ENCODE peak calls at places on chromosomes 6 and 20, in seven cellular contexts. B is SK-N-SH, N is K562, R is HCT116, M is H1, H is GM12878, W is HepG2. C is an unnamed sample. For H3K9me3, the result is how much of the 10 kb centered on the place peaks cover.

GRCh38 chr20:45359069-45359405 is 3.9 kb upstream of the SYS1 start:
- DNase-seq in B (no peak), N (no peak), R (no peak), M (no peak), H (no peak), W (no peak), C (no peak)

GRCh38 chr6:6565069-6565468 is 23.5 kb upstream of the LY86 start:
- DNase-seq in B (no peak), N (no peak), R (no peak), M (no peak), H (no peak), W (no peak), C (no peak)

GRCh38 chr6:46626228-46626909 is 26.2 kb downstream of the CYP39A1 start:
- DNase-seq in B (peak), N (no peak), R (peak), M (no peak), H (peak), W (peak), C (no peak)

GRCh38 chr6:81981812-81982211 is 229.3 kb upstream of the TENT5A start:
- DNase-seq in B (no peak), N (no peak), R (peak), M (no peak), H (no peak), W (no peak), C (no peak)

GRCh38 chr20:35008411-35009342 is 53.0 kb downstream of the MYH7B start:
- DNase-seq in B (no peak), N (no peak), R (no peak), M (no peak), H (no peak), W (no peak), C (no peak)

GRCh38 chr20:34111057-34111711 is 859 bp downstream of the EIF2S2 start:
- DNase-seq in B (peak), N (no peak), R (no peak), M (no peak), H (no peak), W (no peak), C (no peak)

GRCh38 chr6:137389150-137389664 is 105.0 kb downstream of the OLIG3 start:
- DNase-seq in B (no peak), N (no peak), R (no peak), M (no peak), H (peak), W (no peak), C (no peak)

GRCh38 chr6:87922947-87923330 is 124.7 kb upstream of the SPACA1 start:
- DNase-seq in B (peak), N (no peak), R (no peak), M (no peak), H (peak), W (no peak), C (no peak)

GRCh38 chr6:137949686-137950390 is 82.8 kb downstream of the TNFAIP3 start:
- DNase-seq in B (no peak), N (no peak), R (no peak), M (no peak), H (no peak), W (no peak), C (no peak)

GRCh38 chr6:41021832-41022231 is 17.2 kb downstream of the UNC5CL start:
- DNase-seq in B (peak), N (no peak), R (no peak), M (no peak), H (no peak), W (peak), C (no peak)

GRCh38 chr6:81614292-81614691 is 138.2 kb downstream of the TENT5A start:
- DNase-seq in B (no peak), N (no peak), R (no peak), M (no peak), H (no peak), W (peak), C (no peak)

GRCh38 chr6:91135406-91135805 is 548.5 kb upstream of the MAP3K7 start:
- DNase-seq in B (no peak), N (no peak), R (no peak), M (no peak), H (no peak), W (no peak), C (no peak)

GRCh38 chr6:142822882-142823578 is 121.9 kb downstream of the HIVEP2 start:
- DNase-seq in B (peak), N (peak), R (no peak), M (peak), H (no peak), W (no peak), C (no peak)

GRCh38 chr20:53921443-53921973 is 148.9 kb downstream of the BCAS1 start:
- DNase-seq in B (no peak), N (no peak), R (no peak), M (no peak), H (no peak), W (no peak), C (no peak)

GRCh38 chr6:170048615-170049256 is 242.1 kb downstream of the DLL1 start:
- DNase-seq in B (no peak), N (no peak), R (no peak), M (no peak), H (no peak), W (no peak), C (no peak)

GRCh38 chr6:75488026-75488425 is 5.6 kb downstream of the FILIP1 start:
- DNase-seq in B (no peak), N (no peak), R (no peak), M (no peak), H (no peak), W (no peak), C (no peak)

GRCh38 chr6:98687776-98688175 is 146.6 kb upstream of the POU3F2 start:
- DNase-seq in B (no peak), N (no peak), R (no peak), M (no peak), H (no peak), W (no peak), C (no peak)

GRCh38 chr6:169886631-169887227 is 135.3 kb downstream of the ERMARD start:
- DNase-seq in B (peak), N (peak), R (no peak), M (peak), H (no peak), W (no peak), C (no peak)

GRCh38 chr6:7249946-7250643 is 62.9 kb downstream of the SSR1 start:
- DNase-seq in B (no peak), N (no peak), R (no peak), M (no peak), H (no peak), W (no peak), C (no peak)

GRCh38 chr6:65989676-65990075 is 282.6 kb upstream of the EYS start:
- DNase-seq in B (no peak), N (no peak), R (no peak), M (no peak), H (no peak), W (no peak), C (no peak)

GRCh38 chr6:150606258-150607043 is 6.8 kb downstream of the PLEKHG1 start:
- DNase-seq in B (no peak), N (no peak), R (no peak), M (no peak), H (no peak), W (no peak), C (no peak)

GRCh38 chr6:40774932-40775331 is 187.8 kb upstream of the LRFN2 start:
- DNase-seq in B (no peak), N (no peak), R (no peak), M (no peak), H (no peak), W (no peak), C (no peak)

GRCh38 chr20:57223648-57224489 is 42.6 kb downstream of the BMP7 start:
- DNase-seq in B (no peak), N (no peak), R (no peak), M (no peak), H (no peak), W (no peak), C (no peak)

GRCh38 chr6:143969077-143969476 is 39.0 kb downstream of the PLAGL1 start:
- DNase-seq in B (no peak), N (no peak), R (no peak), M (no peak), H (no peak), W (no peak), C (no peak)

GRCh38 chr20:31718952-31719643 is 3.6 kb downstream of the BCL2L1 start:
- DNase-seq in B (no peak), N (no peak), R (no peak), M (no peak), H (no peak), W (no peak), C (no peak)

GRCh38 chr6:132693478-132693877 is 20.4 kb downstream of the VNN1 start:
- DNase-seq in B (no peak), N (no peak), R (no peak), M (no peak), H (no peak), W (no peak), C (no peak)

GRCh38 chr6:151675746-151676459 is 131.6 kb upstream of the ESR1 start:
- DNase-seq in B (peak), N (peak), R (peak), M (peak), H (peak), W (peak), C (no peak)

GRCh38 chr20:41304413-41305079 is 13.0 kb downstream of the ZHX3 start:
- DNase-seq in B (no peak), N (no peak), R (no peak), M (no peak), H (no peak), W (no peak), C (no peak)

GRCh38 chr6:117502580-117502979 is 20.1 kb downstream of the DCBLD1 start:
- DNase-seq in B (no peak), N (no peak), R (no peak), M (no peak), H (no peak), W (no peak), C (no peak)

GRCh38 chr20:57013221-57013620 is 253.2 kb downstream of the BMP7 start:
- DNase-seq in B (no peak), N (no peak), R (no peak), M (no peak), H (no peak), W (no peak), C (no peak)

GRCh38 chr6:134235937-134236751 is 81.8 kb downstream of the SGK1 start:
- DNase-seq in B (no peak), N (no peak), R (no peak), M (no peak), H (peak), W (no peak), C (no peak)

GRCh38 chr20:50734730-50735679 is 3.6 kb downstream of the PARD6B start:
- DNase-seq in B (no peak), N (no peak), R (no peak), M (peak), H (no peak), W (no peak), C (no peak)

GRCh38 chr6:37752718-37753117 is 55.0 kb upstream of the MDGA1 start:
- DNase-seq in B (no peak), N (no peak), R (no peak), M (no peak), H (no peak), W (no peak), C (no peak)

GRCh38 chr20:38331814-38332213 is 14.5 kb upstream of the LBP start:
- DNase-seq in B (no peak), N (no peak), R (no peak), M (no peak), H (no peak), W (no peak), C (no peak)
- H3K9me3 ChIP-seq in B (under half), N (under half), R (under half), M (under half), H (under half), W (under half), C (under half)

DNA sequence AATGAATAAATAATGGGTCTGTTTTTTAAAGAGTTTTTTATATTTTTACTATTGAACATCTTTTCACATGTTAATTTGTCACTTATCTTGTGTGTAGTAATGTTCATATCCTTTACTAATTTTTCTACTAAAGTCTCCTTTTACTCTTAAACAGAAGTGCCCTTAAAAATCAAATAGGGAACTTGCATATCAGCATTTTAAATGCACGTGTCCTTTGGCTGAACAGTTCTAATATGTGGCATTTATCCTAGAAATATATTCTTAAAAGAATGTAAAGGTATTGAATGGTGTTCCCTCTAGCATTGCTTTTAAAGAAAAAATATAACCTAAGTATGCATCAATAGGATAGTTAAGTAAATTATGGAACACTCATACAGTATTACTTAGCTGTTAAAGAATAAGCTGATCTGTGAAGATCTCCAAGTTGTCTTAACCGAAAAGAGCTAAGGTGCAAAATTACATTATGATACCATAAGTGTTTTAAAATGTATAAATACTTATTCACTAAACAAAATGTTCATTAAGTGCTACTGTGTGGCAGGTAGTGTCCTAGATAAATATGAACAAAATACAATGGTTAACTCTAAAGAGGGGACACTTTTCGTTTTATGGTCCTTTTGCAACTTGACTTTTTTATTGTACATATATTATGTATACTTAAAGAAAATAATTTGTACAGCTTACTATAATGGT is 631 bp upstream of the PGBD1 start:
- DNase-seq in B (no peak), N (no peak), R (no peak), M (no peak), H (no peak), W (no peak), C (no peak)
- H3K27ac ChIP-seq in B (peak), N (peak), R (no peak), M (no peak), H (no peak), W (no peak), C (peak)

GRCh38 chr20:10861086-10861485 is 187.3 kb upstream of the JAG1 start:
- DNase-seq in B (no peak), N (no peak), R (no peak), M (no peak), H (no peak), W (no peak), C (no peak)

GRCh38 chr20:10863337-10864060 is 189.7 kb upstream of the JAG1 start:
- DNase-seq in B (no peak), N (no peak), R (peak), M (no peak), H (no peak), W (no peak), C (no peak)

GRCh38 chr20:10868299-10868698 is 194.5 kb upstream of the JAG1 start:
- DNase-seq in B (no peak), N (no peak), R (no peak), M (no peak), H (no peak), W (no peak), C (no peak)

GRCh38 chr20:10861619-10862018 is 187.8 kb upstream of the JAG1 start:
- DNase-seq in B (no peak), N (no peak), R (no peak), M (no peak), H (no peak), W (peak), C (no peak)

DNA sequence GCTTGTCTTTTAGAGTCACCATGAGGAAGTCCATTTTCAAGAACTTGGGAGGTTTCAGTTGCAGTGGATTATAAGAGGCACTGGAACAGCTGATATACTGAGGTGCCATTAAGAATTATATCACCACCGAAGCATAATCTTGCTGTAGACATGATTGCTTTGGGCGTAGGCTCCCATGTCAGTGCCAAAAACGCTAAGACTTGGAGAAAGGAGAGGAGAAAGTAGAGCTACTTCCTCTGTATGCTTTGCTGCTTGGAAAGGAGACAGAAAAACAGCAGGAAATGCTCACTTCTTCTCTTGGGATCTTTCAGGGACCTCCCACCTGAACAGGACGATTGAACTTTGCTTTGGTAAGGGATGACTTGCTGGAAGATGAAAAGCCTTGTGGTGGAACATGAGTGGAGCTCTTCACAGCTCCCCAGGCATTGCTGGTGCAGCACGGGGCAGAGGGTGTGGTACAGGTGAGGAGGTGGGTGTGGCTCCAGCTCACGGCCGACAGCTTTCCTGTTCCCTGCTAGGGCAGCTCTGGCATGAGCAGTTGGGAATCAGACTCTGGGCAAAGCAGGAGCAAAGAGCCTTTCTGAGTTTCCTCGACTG is 190.4 kb upstream of the JAG1 start:
- DNase-seq in B (no peak), N (no peak), R (peak), M (no peak), H (no peak), W (no peak), C (no peak)
- TF ChIP-seq SIN3A in B (no peak), N (no peak), R (no peak), M (no peak), H (no peak), W (no peak), C (no peak)

GRCh38 chr6:27359231-27359630 is 29.3 kb upstream of the ZNF391 start:
- DNase-seq in B (no peak), N (no peak), R (no peak), M (no peak), H (no peak), W (no peak), C (no peak)
- H3K9me3 ChIP-seq in B (under half), N (under half), R (under half), M (under half), H (under half), W (under half), C (half or more)

GRCh38 chr6:139290787-139291294 is 957 bp downstream of the TXLNB start:
- DNase-seq in B (no peak), N (no peak), R (no peak), M (no peak), H (peak), W (no peak), C (no peak)
- H3K27ac ChIP-seq in B (no peak), N (no peak), R (no peak), M (no peak), H (peak), W (no peak), C (no peak)

DNA sequence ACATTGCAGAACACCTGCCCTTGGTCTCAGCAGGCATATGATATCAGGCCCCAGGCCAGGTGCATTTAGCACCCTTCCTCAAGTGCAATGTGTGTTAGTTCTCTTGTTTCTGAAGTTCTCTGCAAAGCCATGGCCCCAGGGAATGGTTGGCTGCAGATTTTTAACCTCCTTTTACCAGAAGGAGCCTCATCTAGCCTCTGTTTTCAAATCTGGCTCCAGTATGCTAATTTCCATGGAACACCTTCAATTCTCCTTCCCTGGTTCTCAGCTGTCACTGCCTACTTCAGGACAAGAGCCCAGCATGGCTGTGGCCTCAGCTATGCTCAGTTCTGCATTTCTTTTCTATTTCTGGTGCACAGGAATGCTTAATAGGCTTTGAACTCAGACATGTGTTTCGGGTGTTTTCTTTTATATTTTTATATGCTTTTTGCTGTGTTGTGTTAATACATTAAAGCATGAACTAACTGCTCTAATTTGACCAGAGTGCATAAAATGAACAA is 51.6 kb upstream of the OGFRL1 start:
- DNase-seq in B (no peak), N (no peak), R (no peak), M (no peak), H (no peak), W (no peak), C (no peak)
- TF ChIP-seq SIN3A in B (no peak), N (no peak), R (no peak), M (no peak), H (no peak), W (no peak), C (no peak)

GRCh38 chr6:167669553-167669849 is 157.2 kb upstream of the AFDN start:
- DNase-seq in B (no peak), N (no peak), R (no peak), M (no peak), H (no peak), W (no peak), C (no peak)
- H3K9me3 ChIP-seq in B (under half), N (under half), R (under half), M (under half), H (under half), W (under half), C (under half)

DNA sequence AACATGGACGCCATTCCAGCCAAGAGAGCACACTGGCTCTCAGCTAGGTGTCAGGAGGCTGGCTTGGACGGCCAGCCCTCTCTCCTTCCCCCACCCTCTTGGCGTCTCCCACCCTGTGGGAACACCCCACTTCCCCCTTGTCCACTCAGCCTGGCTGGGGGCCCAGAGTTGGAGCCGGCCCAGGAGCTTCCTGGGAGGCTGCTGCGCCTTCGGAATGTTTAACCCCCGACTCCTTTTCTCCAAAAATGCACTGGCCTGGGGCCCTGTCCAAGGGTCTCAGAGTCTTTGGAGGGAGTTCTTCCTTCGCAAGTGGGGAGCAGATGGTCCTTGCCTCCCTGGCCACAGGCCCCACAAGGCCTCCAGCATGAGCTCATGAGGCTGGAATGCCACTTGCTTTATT is 4.1 kb downstream of the ADAM33 start:
- DNase-seq in B (no peak), N (no peak), R (no peak), M (no peak), H (no peak), W (no peak), C (no peak)
- H3K27ac ChIP-seq in B (no peak), N (no peak), R (no peak), M (no peak), H (no peak), W (no peak), C (no peak)

C was measured in Panc1.